ENCODE peak calls at places on chromosome 13, in eight cellular contexts. Z is CD8-positive, alpha-beta memory T cell; X is GM19239; H is ELR; O is breast epithelium; J is activated T-cell treated with anti-CD3 and anti-CD28 coated beads for 24 hours; A is M059J; Y is tibial nerve. V is an unnamed sample.

GRCh38 chr13:31105020-31105800 is 56.5 kb downstream of the HSPH1 start:
- DNase-seq in Z (no peak), A (peak), Y (peak), J (no peak), X (no peak), O (no peak), H (no peak), V (no peak)

GRCh38 chr13:33678906-33679657 is 138.9 kb upstream of the RFC3 start:
- DNase-seq in X (peak), A (peak), Z (no peak), J (peak), O (peak), Y (peak), H (peak), V (peak)

GRCh38 chr13:60756306-60756705 is 359.3 kb downstream of the TDRD3 start:
- DNase-seq in J (no peak), A (no peak), Y (no peak), H (no peak), Z (no peak), X (no peak), O (no peak), V (no peak)

GRCh38 chr13:41015920-41016319 is 3.2 kb downstream of the ELF1 start:
- DNase-seq in X (no peak), O (no peak), Z (no peak), Y (no peak), H (no peak), A (no peak), J (no peak), V (no peak)

GRCh38 chr13:40430234-40430633 is 236.2 kb downstream of the FOXO1 start:
- DNase-seq in A (no peak), X (no peak), Y (no peak), J (no peak), Z (no peak), O (no peak), H (no peak), V (no peak)

GRCh38 chr13:42762251-42762650 is 19.1 kb upstream of the FAM216B start:
- DNase-seq in A (peak), O (no peak), J (no peak), Z (no peak), Y (no peak), H (peak), X (no peak), V (no peak)

GRCh38 chr13:94617389-94618000 is 15.8 kb downstream of the GPR180 start:
- DNase-seq in Y (peak), J (peak), X (no peak), A (no peak), H (peak), O (no peak), Z (peak), V (no peak)

GRCh38 chr13:26046639-26047038 is 5.2 kb downstream of the SHISA2 start:
- DNase-seq in O (no peak), A (no peak), X (no peak), Z (no peak), Y (no peak), J (no peak), H (no peak), V (no peak)

GRCh38 chr13:59691501-59692066 is 472.1 kb downstream of the DIAPH3 start:
- DNase-seq in O (no peak), J (no peak), H (peak), Y (no peak), Z (no peak), A (peak), X (no peak), V (no peak)

GRCh38 chr13:24709186-24709913 is 29.1 kb downstream of the ATP12A start:
- DNase-seq in Z (peak), X (peak), O (no peak), H (no peak), A (no peak), Y (no peak), J (peak), V (no peak)

GRCh38 chr13:84279166-84279565 is 396.9 kb upstream of the SLITRK1 start:
- DNase-seq in O (no peak), Y (no peak), X (no peak), J (no peak), Z (no peak), H (peak), A (peak), V (no peak)

GRCh38 chr13:80134360-80134759 is 206.6 kb downstream of the SPRY2 start:
- DNase-seq in A (no peak), H (no peak), Y (no peak), O (no peak), X (no peak), J (no peak), Z (no peak), V (no peak)

GRCh38 chr13:32139251-32139650 is 107.7 kb downstream of the FRY start:
- DNase-seq in Z (no peak), H (no peak), A (no peak), Y (no peak), J (no peak), O (no peak), X (no peak), V (no peak)

GRCh38 chr13:111642156-111642767 is 321.8 kb downstream of the TEX29 start:
- DNase-seq in Y (no peak), H (no peak), Z (no peak), J (no peak), X (no peak), A (no peak), O (no peak), V (no peak)

GRCh38 chr13:74136089-74136658 is 2.0 kb upstream of the KLF12 start:
- DNase-seq in Z (peak), Y (peak), O (no peak), J (peak), H (peak), A (peak), X (no peak), V (no peak)

GRCh38 chr13:28983661-28984060 is 163.5 kb downstream of the MTUS2 start:
- DNase-seq in Z (no peak), A (no peak), H (no peak), J (no peak), Y (no peak), O (no peak), X (no peak), V (no peak)

GRCh38 chr13:74586839-74587238 is 452.6 kb upstream of the KLF12 start:
- DNase-seq in J (no peak), H (peak), Y (no peak), A (peak), Z (no peak), O (no peak), X (no peak), V (no peak)

GRCh38 chr13:32901994-32902780 is 114.0 kb upstream of the KL start:
- DNase-seq in X (no peak), J (no peak), Z (no peak), Y (peak), H (no peak), A (no peak), O (no peak), V (no peak)

GRCh38 chr13:103694471-103694870 is 628.3 kb upstream of the SLC10A2 start:
- DNase-seq in A (no peak), X (no peak), Y (no peak), Z (no peak), J (no peak), H (no peak), O (no peak), V (no peak)

GRCh38 chr13:112209731-112210130 is 142.8 kb downstream of the SOX1 start:
- DNase-seq in O (no peak), Z (no peak), H (no peak), J (no peak), Y (no peak), A (no peak), X (no peak), V (no peak)

GRCh38 chr13:93867481-93867880 is 612.0 kb downstream of the DCT start:
- DNase-seq in O (no peak), J (no peak), Z (no peak), H (peak), Y (no peak), A (no peak), X (no peak), V (no peak)

GRCh38 chr13:112255550-112256120 is 120.5 kb upstream of the SPACA7 start:
- DNase-seq in H (no peak), Y (no peak), Z (no peak), O (no peak), X (no peak), A (no peak), J (no peak), V (no peak)

GRCh38 chr13:101449971-101450748 is 2.3 kb upstream of the ITGBL1 start:
- DNase-seq in H (peak), A (peak), X (no peak), J (no peak), Y (no peak), O (peak), Z (no peak), V (no peak)

GRCh38 chr13:113545931-113546516 is 38.5 kb upstream of the TFDP1 start:
- DNase-seq in Y (no peak), Z (no peak), A (no peak), O (no peak), X (no peak), H (no peak), J (no peak), V (no peak)

GRCh38 chr13:79423801-79424642 is 18.0 kb upstream of the RBM26 start:
- DNase-seq in J (no peak), Z (peak), O (no peak), A (peak), X (no peak), Y (no peak), H (peak), V (no peak)

GRCh38 chr13:75495938-75496337 is 14.0 kb upstream of the TBC1D4 start:
- DNase-seq in A (peak), O (no peak), Z (no peak), J (no peak), X (no peak), H (peak), Y (no peak), V (no peak)

GRCh38 chr13:74870865-74871264 is 611.1 kb downstream of the TBC1D4 start:
- DNase-seq in Y (no peak), H (peak), O (no peak), A (peak), X (no peak), J (no peak), Z (no peak), V (no peak)

GRCh38 chr13:22103046-22103445 is 432.2 kb downstream of the FGF9 start:
- DNase-seq in H (no peak), O (no peak), J (no peak), Y (no peak), X (no peak), A (no peak), Z (no peak), V (no peak)

GRCh38 chr13:92994056-92994455 is 232.6 kb upstream of the GPC6 start:
- DNase-seq in J (no peak), Z (no peak), O (no peak), Y (no peak), A (peak), X (no peak), H (peak), V (no peak)

GRCh38 chr13:24251525-24251924 is 57.9 kb upstream of the C1QTNF9 start:
- DNase-seq in Z (peak), J (peak), Y (no peak), O (no peak), X (no peak), H (no peak), A (no peak), V (no peak)

V was measured in amygdala.